ENCODE peak calls at places on chromosomes 16 and 17, in seven cellular contexts. D is naive thymus-derived CD4-positive, alpha-beta T cell; X is lung; S is adrenal gland; K is CD4-positive, CD25-positive, alpha-beta regulatory T cell; R is aorta; Y is upper lobe of left lung. C is an unnamed sample.

GRCh38 chr17:68290268-68290954 is 516 bp downstream of the SLC16A6 start:
- DNase-seq in D (peak; percentile 71), X (peak; percentile 39), S (peak; percentile 42), K (peak; percentile 56), R (peak; percentile 61), Y (peak; percentile 90), C (peak; percentile 35)

GRCh38 chr17:48800626-48801217 is 16.3 kb downstream of the TTLL6 start:
- DNase-seq in D (no peak), X (no peak), S (no peak), K (no peak), R (no peak), Y (no peak), C (no peak)

GRCh38 chr16:53626816-53627215 is 76.8 kb downstream of the RPGRIP1L start:
- DNase-seq in D (no peak), X (no peak), S (no peak), K (no peak), R (no peak), Y (no peak), C (no peak)

GRCh38 chr16:46976550-46976949 is 3.1 kb upstream of the DNAJA2 start:
- DNase-seq in D (no peak), X (no peak), S (no peak), K (peak; percentile 63), R (no peak), Y (no peak), C (no peak)

GRCh38 chr17:74960739-74961342 is 11.7 kb downstream of the HID1 start:
- DNase-seq in D (peak; percentile 23), X (peak; percentile 62), S (peak; percentile 82), K (peak; percentile 62), R (no peak), Y (peak; percentile 90), C (no peak)

GRCh38 chr17:39104046-39104445 is 47.4 kb downstream of the PLXDC1 start:
- DNase-seq in D (no peak), X (no peak), S (no peak), K (no peak), R (no peak), Y (no peak), C (no peak)

GRCh38 chr17:30788918-30789317 is 35.6 kb downstream of the CRLF3 start:
- DNase-seq in D (no peak), X (peak; percentile 19), S (no peak), K (no peak), R (no peak), Y (no peak), C (no peak)

GRCh38 chr16:74083582-74083981 is 213.0 kb upstream of the PSMD7 start:
- DNase-seq in D (no peak), X (no peak), S (no peak), K (no peak), R (no peak), Y (no peak), C (no peak)

GRCh38 chr17:70563301-70563820 is 394.0 kb downstream of the KCNJ2 start:
- DNase-seq in D (no peak), X (no peak), S (no peak), K (no peak), R (no peak), Y (no peak), C (peak; percentile 19)

GRCh38 chr17:20125724-20126123 is 116.6 kb downstream of the SPECC1 start:
- DNase-seq in D (no peak), X (no peak), S (peak; percentile 48), K (no peak), R (no peak), Y (no peak), C (no peak)

GRCh38 chr16:85847036-85847435 is 47.5 kb downstream of the COX4I1 start:
- DNase-seq in D (no peak), X (no peak), S (no peak), K (no peak), R (no peak), Y (no peak), C (no peak)

GRCh38 chr16:17358846-17359245 is 111.9 kb downstream of the XYLT1 start:
- DNase-seq in D (no peak), X (no peak), S (no peak), K (no peak), R (no peak), Y (no peak), C (no peak)

GRCh38 chr16:30928390-30928789 is 5.0 kb downstream of the FBXL19 start:
- DNase-seq in D (no peak), X (no peak), S (no peak), K (no peak), R (no peak), Y (peak; percentile 72), C (no peak)

GRCh38 chr17:30225919-30226553 is 9.5 kb downstream of the SLC6A4 start:
- DNase-seq in D (no peak), X (no peak), S (no peak), K (no peak), R (no peak), Y (peak; percentile 29), C (no peak)

GRCh38 chr16:27233731-27234130 is 30.4 kb downstream of the KDM8 start:
- DNase-seq in D (no peak), X (no peak), S (no peak), K (no peak), R (peak; percentile 31), Y (no peak), C (no peak)

GRCh38 chr16:27235055-27235937 is 32.0 kb downstream of the KDM8 start:
- DNase-seq in D (peak; percentile 92), X (peak; percentile 81), S (peak; percentile 94), K (peak; percentile 95), R (peak; percentile 94), Y (no peak), C (peak; percentile 89)

GRCh38 chr16:27235938-27236245 is 32.6 kb downstream of the KDM8 start:
- DNase-seq in D (no peak), X (no peak), S (no peak), K (no peak), R (peak; percentile 49), Y (no peak), C (no peak)

GRCh38 chr16:27234171-27234570 is 30.8 kb downstream of the KDM8 start:
- DNase-seq in D (no peak), X (no peak), S (no peak), K (no peak), R (peak; percentile 35), Y (no peak), C (no peak)

DNA sequence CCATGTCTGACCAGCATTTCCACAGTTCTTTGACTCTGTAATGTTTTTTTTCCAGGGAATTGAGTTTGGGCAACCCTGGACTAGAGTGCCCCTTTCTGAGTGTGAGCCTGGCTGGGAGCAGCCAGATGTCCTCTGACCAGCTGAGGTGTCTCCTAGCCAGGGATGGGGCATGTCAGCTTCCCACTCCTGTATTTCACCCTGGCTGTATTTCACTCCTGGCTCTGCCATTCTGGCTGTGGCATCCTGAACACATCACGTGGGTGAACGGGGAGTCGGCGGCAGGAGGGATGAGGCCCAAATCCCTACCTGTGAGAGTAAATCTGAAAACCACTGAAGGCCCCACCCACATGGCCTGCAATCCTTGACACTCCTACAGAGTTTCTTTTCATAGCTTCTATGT is 31.3 kb downstream of the KDM8 start:
- DNase-seq in D (no peak), X (no peak), S (no peak), K (no peak), R (peak; percentile 45), Y (no peak), C (no peak)
- H3K4me1 ChIP-seq in D (peaks cover 88% of the 10 kb centered on the region), X (peaks cover 24% of the 10 kb centered on the region), S (peaks cover 38% of the 10 kb centered on the region), K (peaks cover 87% of the 10 kb centered on the region), R (no peaks in the 10 kb centered on the region), Y (peaks cover 71% of the 10 kb centered on the region), C (peaks cover 59% of the 10 kb centered on the region)

GRCh38 chr17:76161113-76161512 is 20.1 kb upstream of the FOXJ1 start:
- DNase-seq in D (no peak), X (no peak), S (no peak), K (no peak), R (no peak), Y (no peak), C (no peak)

GRCh38 chr17:76163919-76164318 is 22.9 kb upstream of the FOXJ1 start:
- DNase-seq in D (no peak), X (no peak), S (no peak), K (no peak), R (no peak), Y (no peak), C (no peak)

GRCh38 chr17:76164331-76164730 is 23.3 kb upstream of the FOXJ1 start:
- DNase-seq in D (no peak), X (no peak), S (no peak), K (no peak), R (no peak), Y (no peak), C (no peak)

GRCh38 chr17:76159157-76159556 is 18.1 kb upstream of the FOXJ1 start:
- DNase-seq in D (no peak), X (no peak), S (no peak), K (no peak), R (no peak), Y (no peak), C (no peak)

GRCh38 chr17:76161619-76162222 is 20.7 kb upstream of the FOXJ1 start:
- DNase-seq in D (no peak), X (no peak), S (no peak), K (no peak), R (no peak), Y (peak; percentile 40), C (no peak)
- H3K4me1 ChIP-seq in D (no peaks in the 10 kb centered on the region), X (no peaks in the 10 kb centered on the region), S (no peaks in the 10 kb centered on the region), K (no peaks in the 10 kb centered on the region), R (no peaks in the 10 kb centered on the region), Y (no peaks in the 10 kb centered on the region), C (no peaks in the 10 kb centered on the region)

DNA sequence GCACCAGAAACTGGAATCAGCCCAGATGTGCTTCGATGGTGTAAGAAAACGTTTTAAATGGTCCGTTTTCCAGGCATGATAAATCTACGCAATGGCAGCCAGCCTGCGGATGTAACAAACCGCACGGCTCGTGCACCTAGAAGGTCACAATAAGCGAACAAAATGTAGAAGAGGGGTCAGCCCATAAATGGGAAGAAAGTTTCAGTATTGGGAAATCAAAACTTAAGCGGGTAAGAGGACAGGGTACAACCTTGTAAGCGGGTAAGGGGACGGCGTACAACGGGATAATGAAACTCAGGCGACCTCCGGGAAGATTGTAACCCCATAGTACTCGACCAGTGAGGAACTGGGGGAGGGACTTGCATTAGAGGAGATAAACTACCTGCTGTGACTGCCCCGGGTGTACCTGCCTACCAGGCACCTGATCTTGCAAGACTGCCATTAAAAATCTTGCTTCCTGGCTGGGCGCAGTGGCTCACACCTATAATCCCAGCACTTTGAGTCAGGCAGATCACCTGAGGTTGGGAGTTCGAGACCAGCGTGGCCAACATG is 66.6 kb downstream of the ANKRD11 start:
- DNase-seq in D (no peak), X (no peak), S (no peak), K (no peak), R (no peak), Y (no peak), C (peak; percentile 4)
- H3K4me1 ChIP-seq in D (peaks cover 55% of the 10 kb centered on the region), X (peaks cover 30% of the 10 kb centered on the region), S (peaks cover 52% of the 10 kb centered on the region), K (peaks cover 74% of the 10 kb centered on the region), R (no peaks in the 10 kb centered on the region), Y (peaks cover 54% of the 10 kb centered on the region), C (peaks cover 67% of the 10 kb centered on the region)

GRCh38 chr17:40112718-40113109 is 9.1 kb upstream of the MSL1 start:
- DNase-seq in D (no peak), X (no peak), S (no peak), K (no peak), R (no peak), Y (no peak), C (no peak)

GRCh38 chr17:40115101-40115436 is 6.7 kb upstream of the MSL1 start:
- DNase-seq in D (no peak), X (no peak), S (no peak), K (no peak), R (no peak), Y (no peak), C (no peak)

GRCh38 chr17:40112191-40112590 is 9.6 kb upstream of the MSL1 start:
- DNase-seq in D (no peak), X (no peak), S (no peak), K (no peak), R (no peak), Y (no peak), C (no peak)

GRCh38 chr17:40113110-40113960 is 8.4 kb upstream of the MSL1 start:
- DNase-seq in D (peak; percentile 92), X (peak; percentile 94), S (peak; percentile 96), K (peak; percentile 96), R (peak; percentile 95), Y (peak; percentile 62), C (peak; percentile 91)

GRCh38 chr17:40113961-40114272 is 7.9 kb upstream of the MSL1 start:
- DNase-seq in D (no peak), X (no peak), S (no peak), K (no peak), R (no peak), Y (no peak), C (no peak)
- H3K4me1 ChIP-seq in D (peaks cover 49% of the 10 kb centered on the region), X (peaks cover 5% of the 10 kb centered on the region), S (peaks cover 51% of the 10 kb centered on the region), K (peaks cover 49% of the 10 kb centered on the region), R (peaks cover 4% of the 10 kb centered on the region), Y (peaks cover 55% of the 10 kb centered on the region), C (peaks cover 52% of the 10 kb centered on the region)